ENCODE peak calls at places on chromosomes 13 and 19, in nine cellular contexts. I is fibroblast of pulmonary artery, P is H9, K is mucosa of descending colon, L is hepatocyte, X is GDM1, J is astrocyte, C is caudate nucleus, G is ecto neural progenitor cell. T is an unnamed sample.

GRCh38 chr13:87003265-87003664 is 667.9 kb upstream of the SLITRK5 start:
- DNase-seq in I (no peak), P (no peak), K (no peak), L (no peak), X (no peak), J (no peak), C (no peak), G (no peak), T (no peak)

GRCh38 chr19:30467239-30467638 is 95.1 kb downstream of the ZNF536 start:
- DNase-seq in I (no peak), P (no peak), K (no peak), L (no peak), X (no peak), J (no peak), C (no peak), G (no peak), T (no peak)

GRCh38 chr13:97142452-97142851 is 79.7 kb upstream of the MBNL2 start:
- DNase-seq in I (peak), P (peak), K (peak), L (peak), X (no peak), J (no peak), C (no peak), G (no peak), T (peak)

GRCh38 chr19:18674616-18675015 is 8.9 kb upstream of the CRTC1 start:
- DNase-seq in I (no peak), P (no peak), K (no peak), L (no peak), X (no peak), J (peak), C (peak), G (no peak), T (no peak)

GRCh38 chr13:94997126-94997525 is 284.8 kb upstream of the SOX21 start:
- DNase-seq in I (peak), P (no peak), K (no peak), L (no peak), X (no peak), J (no peak), C (no peak), G (no peak), T (no peak)

GRCh38 chr13:111152836-111153235 is 37.7 kb downstream of the ARHGEF7 start:
- DNase-seq in I (no peak), P (no peak), K (no peak), L (peak), X (no peak), J (peak), C (no peak), G (no peak), T (no peak)

GRCh38 chr19:47176627-47177090 is 46.0 kb downstream of the SAE1 start:
- DNase-seq in I (peak), P (no peak), K (no peak), L (no peak), X (no peak), J (peak), C (no peak), G (no peak), T (no peak)

GRCh38 chr13:73891805-73892204 is 242.4 kb downstream of the KLF12 start:
- DNase-seq in I (no peak), P (no peak), K (no peak), L (no peak), X (no peak), J (no peak), C (no peak), G (no peak), T (no peak)

GRCh38 chr13:27980280-27980998 is 8.1 kb downstream of the URAD start:
- DNase-seq in I (no peak), P (no peak), K (peak), L (peak), X (no peak), J (no peak), C (no peak), G (no peak), T (no peak)

GRCh38 chr19:2841858-2842574 is 741 bp downstream of the ZNF555 start:
- DNase-seq in I (no peak), P (no peak), K (no peak), L (peak), X (no peak), J (no peak), C (no peak), G (peak), T (no peak)

GRCh38 chr13:111872475-111873150 is 194.3 kb upstream of the SOX1 start:
- DNase-seq in I (no peak), P (no peak), K (no peak), L (no peak), X (no peak), J (no peak), C (no peak), G (peak), T (no peak)

GRCh38 chr13:40152145-40152544 is 496.7 kb downstream of the COG6 start:
- DNase-seq in I (peak), P (no peak), K (no peak), L (no peak), X (no peak), J (peak), C (no peak), G (no peak), T (no peak)

GRCh38 chr13:113975416-113975815 is 1.5 kb upstream of the C13orf46 start:
- DNase-seq in I (no peak), P (no peak), K (peak), L (no peak), X (no peak), J (no peak), C (no peak), G (no peak), T (no peak)

GRCh38 chr13:107866666-107867623 is 348.4 kb downstream of the LIG4 start:
- DNase-seq in I (peak), P (peak), K (no peak), L (peak), X (no peak), J (peak), C (no peak), G (peak), T (no peak)

GRCh38 chr19:32224371-32225244 is 120.8 kb upstream of the ZNF507 start:
- DNase-seq in I (peak), P (peak), K (no peak), L (peak), X (peak), J (peak), C (no peak), G (peak), T (peak)

GRCh38 chr19:18419195-18419698 is at the start of gene SSBP4:
- DNase-seq in I (peak), P (no peak), K (peak), L (peak), X (peak), J (peak), C (no peak), G (peak), T (peak)

GRCh38 chr13:79538757-79539156 is 57.8 kb downstream of the NDFIP2 start:
- DNase-seq in I (no peak), P (no peak), K (no peak), L (no peak), X (no peak), J (no peak), C (no peak), G (no peak), T (no peak)

GRCh38 chr19:2607712-2608601 is 94.5 kb downstream of the GNG7 start:
- DNase-seq in I (no peak), P (no peak), K (no peak), L (no peak), X (no peak), J (no peak), C (no peak), G (no peak), T (no peak)

GRCh38 chr19:53900191-53900860 is 8.8 kb upstream of the CACNG7 start:
- DNase-seq in I (no peak), P (no peak), K (no peak), L (peak), X (no peak), J (no peak), C (no peak), G (no peak), T (no peak)

GRCh38 chr13:30410705-30411125 is 11.6 kb upstream of the UBE2L5 start:
- DNase-seq in I (no peak), P (no peak), K (no peak), L (no peak), X (no peak), J (peak), C (no peak), G (no peak), T (no peak)

GRCh38 chr13:72221276-72221962 is 354.4 kb upstream of the DACH1 start:
- DNase-seq in I (peak), P (peak), K (peak), L (peak), X (peak), J (no peak), C (no peak), G (peak), T (no peak)

GRCh38 chr13:59890064-59890463 is 273.7 kb downstream of the DIAPH3 start:
- DNase-seq in I (no peak), P (no peak), K (no peak), L (peak), X (no peak), J (no peak), C (no peak), G (no peak), T (no peak)

GRCh38 chr19:38692458-38693379 is 45.3 kb downstream of the ACTN4 start:
- DNase-seq in I (no peak), P (no peak), K (no peak), L (no peak), X (no peak), J (no peak), C (no peak), G (no peak), T (no peak)

GRCh38 chr19:961866-962620 is 22.1 kb upstream of the WDR18 start:
- DNase-seq in I (no peak), P (no peak), K (peak), L (peak), X (no peak), J (no peak), C (no peak), G (no peak), T (no peak)

GRCh38 chr13:50365300-50365682 is 350.0 kb downstream of the KCNRG start:
- DNase-seq in I (peak), P (no peak), K (no peak), L (no peak), X (no peak), J (no peak), C (no peak), G (no peak), T (no peak)